ENCODE peak calls at places on chromosomes 1 and 21, in five cellular contexts. M is uterus; X is gastrocnemius medialis; D is CD8-positive, alpha-beta T cell; Z is tibial nerve. L is an unnamed sample.

GRCh38 chr1:181398544-181398943 is 84.8 kb upstream of the CACNA1E start:
- DNase-seq in M (no peak), X (no peak), D (no peak), Z (no peak), L (no peak)

GRCh38 chr1:178168535-178168934 is 74.6 kb downstream of the RASAL2 start:
- DNase-seq in M (no peak), X (no peak), D (no peak), Z (no peak), L (no peak)

GRCh38 chr1:203084588-203085527 is 954 bp downstream of the MYOG start:
- DNase-seq in M (no peak), X (peak; percentile 89), D (no peak), Z (no peak), L (no peak)

GRCh38 chr1:84883286-84883685 is 9.7 kb downstream of the LPAR3 start:
- DNase-seq in M (no peak), X (no peak), D (no peak), Z (no peak), L (no peak)

GRCh38 chr1:163744488-163744887 is 422.7 kb downstream of the NUF2 start:
- DNase-seq in M (no peak), X (no peak), D (no peak), Z (no peak), L (no peak)

GRCh38 chr1:36768486-36769178 is 265.7 kb downstream of the GRIK3 start:
- DNase-seq in M (no peak), X (no peak), D (no peak), Z (no peak), L (no peak)

GRCh38 chr1:14567056-14567455 is 31.4 kb upstream of the KAZN start:
- DNase-seq in M (no peak), X (no peak), D (no peak), Z (no peak), L (no peak)

GRCh38 chr1:119093721-119094120 is 46.7 kb downstream of the WARS2 start:
- DNase-seq in M (no peak), X (no peak), D (no peak), Z (no peak), L (no peak)

GRCh38 chr1:180680558-180681144 is 48.8 kb downstream of the XPR1 start:
- DNase-seq in M (no peak), X (peak; percentile 14), D (no peak), Z (no peak), L (no peak)

GRCh38 chr1:187474266-187474665 is 645.5 kb downstream of the PLA2G4A start:
- DNase-seq in M (no peak), X (no peak), D (no peak), Z (no peak), L (no peak)

GRCh38 chr1:221430133-221430960 is 311.5 kb downstream of the DUSP10 start:
- DNase-seq in M (no peak), X (no peak), D (no peak), Z (no peak), L (no peak)

GRCh38 chr1:55034476-55035133 is 4.7 kb upstream of the PCSK9 start:
- DNase-seq in M (no peak), X (no peak), D (no peak), Z (no peak), L (no peak)

GRCh38 chr1:16628361-16629111 is 15.2 kb upstream of the NBPF1 start:
- DNase-seq in M (peak; percentile 16), X (peak; percentile 15), D (peak; percentile 16), Z (no peak), L (no peak)

GRCh38 chr1:18107671-18108312 is at the start of gene IGSF21:
- DNase-seq in M (no peak), X (no peak), D (no peak), Z (no peak), L (no peak)

GRCh38 chr1:185155600-185156320 is 993 bp downstream of the TRMT1L start:
- DNase-seq in M (no peak), X (no peak), D (peak; percentile 19), Z (no peak), L (no peak)

GRCh38 chr21:17139696-17140095 is 373.1 kb upstream of the CXADR start:
- DNase-seq in M (no peak), X (no peak), D (no peak), Z (no peak), L (no peak)
- H3K4me3 ChIP-seq in M (peak overlapping the region; percentile 42), X (no peak overlapping the region), D (peak overlapping the region; percentile 24), Z (peak overlapping the region; percentile 45), L (peak overlapping the region; percentile 22)

DNA sequence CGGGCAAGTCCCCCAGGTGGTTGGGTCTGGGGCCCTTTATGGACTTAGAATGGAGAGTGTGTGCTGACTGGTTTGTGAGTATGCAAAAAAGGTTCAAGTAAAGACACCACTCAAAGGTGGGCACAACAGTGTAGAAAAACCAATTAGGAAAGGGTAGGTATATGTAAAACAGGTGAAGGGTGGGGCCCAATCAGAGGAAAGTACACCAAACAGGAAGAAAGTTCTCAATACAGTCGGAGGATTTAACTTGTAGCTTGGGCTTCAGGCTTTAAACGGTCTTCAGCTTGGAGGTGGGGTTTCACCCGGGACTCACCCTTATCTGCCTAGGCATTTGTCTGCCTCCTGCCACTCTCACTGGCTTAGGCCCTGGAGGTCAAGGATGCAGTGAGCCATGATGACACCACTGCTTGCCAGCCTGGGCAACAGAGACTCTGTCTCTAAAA is 6.8 kb upstream of the PUM1 start:
- DNase-seq in M (no peak), X (no peak), D (no peak), Z (no peak), L (no peak)
- H3K4me1 ChIP-seq in M (no peaks in the 10 kb centered on the region), X (no peaks in the 10 kb centered on the region), D (no peaks in the 10 kb centered on the region), Z (no peaks in the 10 kb centered on the region), L (no peaks in the 10 kb centered on the region)

GRCh38 chr1:9687876-9688582 is 36.5 kb downstream of the PIK3CD start:
- DNase-seq in M (peak; percentile 35), X (no peak), D (no peak), Z (no peak), L (no peak)
- H3K4me3 ChIP-seq in M (peak overlapping the region; percentile 75), X (peak overlapping the region; percentile 89), D (peak overlapping the region; percentile 72), Z (peak overlapping the region; percentile 92), L (peak overlapping the region; percentile 61)

DNA sequence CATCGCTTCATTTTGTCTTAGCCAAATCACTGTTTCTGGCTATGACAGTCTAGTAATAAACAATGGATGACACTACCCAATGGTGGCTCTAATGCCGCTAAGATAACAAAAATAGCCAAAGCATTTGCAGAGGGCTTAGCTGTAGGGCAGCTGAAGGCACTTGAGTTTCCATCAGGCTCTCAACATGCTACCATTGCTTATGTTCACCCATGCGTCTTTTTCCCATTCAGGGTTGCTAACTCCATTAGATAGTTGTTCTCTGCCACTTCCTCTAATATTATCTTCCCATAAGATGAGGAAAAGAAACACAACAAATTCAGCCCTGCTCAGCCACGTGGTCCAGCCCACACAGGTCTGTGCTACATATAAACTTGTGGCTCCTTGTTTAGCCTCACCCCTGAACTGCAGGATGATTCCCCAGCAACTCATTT is 159.6 kb downstream of the TOMM20 start:
- DNase-seq in M (no peak), X (no peak), D (no peak), Z (no peak), L (no peak)
- H3K4me1 ChIP-seq in M (peaks cover 7% of the 10 kb centered on the region), X (peaks cover 67% of the 10 kb centered on the region), D (peaks cover 28% of the 10 kb centered on the region), Z (peaks cover 47% of the 10 kb centered on the region), L (peaks cover 40% of the 10 kb centered on the region)

GRCh38 chr1:228149341-228150020 is at the start of gene GJC2:
- DNase-seq in M (peak; percentile 84), X (peak; percentile 25), D (no peak), Z (peak; percentile 45), L (peak; percentile 69)

GRCh38 chr1:228150458-228151169 is 884 bp downstream of the GJC2 start:
- DNase-seq in M (peak; percentile 92), X (peak; percentile 13), D (peak; percentile 15), Z (peak; percentile 53), L (peak; percentile 64)

GRCh38 chr1:228151170-228151513 is 1.4 kb downstream of the GJC2 start:
- DNase-seq in M (no peak), X (no peak), D (no peak), Z (no peak), L (no peak)

GRCh38 chr1:228148971-228149340 is 774 bp upstream of the GJC2 start:
- DNase-seq in M (no peak), X (peak; percentile 6), D (no peak), Z (peak; percentile 11), L (no peak)

GRCh38 chr1:228150021-228150457 is 309 bp downstream of the GJC2 start:
- DNase-seq in M (peak; percentile 45), X (peak; percentile 8), D (no peak), Z (peak; percentile 12), L (peak; percentile 13)
- H3K4me3 ChIP-seq in M (peak overlapping the region; percentile 34), X (no peak overlapping the region), D (no peak overlapping the region), Z (peak overlapping the region; percentile 35), L (peak overlapping the region; percentile 46)